ENCODE peak calls at places on chromosomes 6 and 20, in five cellular contexts. N is body of pancreas, E is ovary, I is spleen, X is upper lobe of left lung. R is an unnamed sample. For H3K27me3, the result is how much of the 10 kb centered on the place peaks cover.

GRCh38 chr6:113599444-113599843 is 257.7 kb upstream of the MARCKS start:
- DNase-seq in I (no peak), X (no peak), N (no peak), E (no peak), R (no peak)

GRCh38 chr6:35142578-35142977 is 1.4 kb upstream of the TCP11 start:
- DNase-seq in N (no peak), I (no peak), X (no peak), E (no peak), R (no peak)

GRCh38 chr20:44017905-44018683 is 103.4 kb downstream of the TOX2 start:
- DNase-seq in I (no peak), N (peak), X (peak), E (no peak), R (no peak)

GRCh38 chr6:96391776-96392175 is 129.8 kb upstream of the UFL1 start:
- DNase-seq in N (no peak), I (no peak), X (peak), E (peak), R (no peak)

GRCh38 chr6:41689171-41690008 is 46.0 kb downstream of the TFEB start:
- DNase-seq in I (peak), N (no peak), X (no peak), E (peak), R (no peak)

GRCh38 chr6:89495961-89496535 is 63.1 kb downstream of the ANKRD6 start:
- DNase-seq in I (no peak), E (no peak), X (no peak), N (no peak), R (no peak)

GRCh38 chr6:40344566-40345185 is 242.5 kb downstream of the LRFN2 start:
- DNase-seq in I (no peak), N (peak), E (no peak), X (peak), R (no peak)

GRCh38 chr6:15351631-15352030 is 105.8 kb downstream of the JARID2 start:
- DNase-seq in I (no peak), E (peak), X (peak), N (no peak), R (no peak)

GRCh38 chr6:10513544-10513943 is 7.6 kb upstream of the GCNT2 start:
- DNase-seq in N (peak), E (no peak), X (no peak), I (no peak), R (no peak)

GRCh38 chr6:53437557-53438202 is 88.9 kb upstream of the ELOVL5 start:
- DNase-seq in X (peak), N (no peak), E (no peak), I (no peak), R (peak)

GRCh38 chr6:146545608-146546007 is 2.0 kb downstream of the RAB32 start:
- DNase-seq in I (no peak), E (no peak), X (no peak), N (no peak), R (no peak)

GRCh38 chr6:66103354-66103753 is 396.3 kb upstream of the EYS start:
- DNase-seq in I (no peak), X (no peak), E (no peak), N (no peak), R (no peak)

GRCh38 chr6:105474234-105474633 is 71.4 kb upstream of the PREP start:
- DNase-seq in N (no peak), I (no peak), E (no peak), X (no peak), R (no peak)

GRCh38 chr20:53220482-53221307 is 248.5 kb downstream of the TSHZ2 start:
- DNase-seq in I (no peak), X (no peak), N (no peak), E (no peak), R (no peak)

GRCh38 chr6:100487638-100488037 is 22.9 kb upstream of the SIM1 start:
- DNase-seq in N (no peak), X (no peak), I (no peak), E (no peak), R (no peak)
- H3K27me3 ChIP-seq in N (under half), X (under half), I (under half), E (under half), R (under half)

DNA sequence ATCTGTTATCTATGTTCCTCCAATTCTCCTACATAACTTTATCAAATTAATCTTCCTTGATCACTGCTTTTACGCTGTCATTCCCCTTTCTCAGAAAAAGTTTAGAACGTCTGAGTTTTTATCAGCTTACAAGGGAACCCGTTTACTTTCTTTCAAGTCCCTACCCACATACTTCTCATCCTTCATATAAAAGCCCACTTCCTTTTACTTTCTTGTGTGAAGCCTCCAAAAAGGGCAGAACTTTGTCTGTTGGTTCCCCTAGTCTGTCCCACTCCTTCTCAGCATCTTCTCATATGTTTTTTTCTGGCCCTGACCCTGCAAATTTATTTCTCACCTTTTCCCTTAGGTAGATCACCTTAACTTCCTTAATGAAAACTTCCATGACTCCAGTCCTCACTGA is 106.1 kb downstream of the TFAP2B start:
- DNase-seq in N (no peak), E (no peak), I (no peak), X (no peak), R (no peak)
- H3K4me3 ChIP-seq in N (no peak), E (no peak), I (no peak), X (no peak), R (no peak)

DNA sequence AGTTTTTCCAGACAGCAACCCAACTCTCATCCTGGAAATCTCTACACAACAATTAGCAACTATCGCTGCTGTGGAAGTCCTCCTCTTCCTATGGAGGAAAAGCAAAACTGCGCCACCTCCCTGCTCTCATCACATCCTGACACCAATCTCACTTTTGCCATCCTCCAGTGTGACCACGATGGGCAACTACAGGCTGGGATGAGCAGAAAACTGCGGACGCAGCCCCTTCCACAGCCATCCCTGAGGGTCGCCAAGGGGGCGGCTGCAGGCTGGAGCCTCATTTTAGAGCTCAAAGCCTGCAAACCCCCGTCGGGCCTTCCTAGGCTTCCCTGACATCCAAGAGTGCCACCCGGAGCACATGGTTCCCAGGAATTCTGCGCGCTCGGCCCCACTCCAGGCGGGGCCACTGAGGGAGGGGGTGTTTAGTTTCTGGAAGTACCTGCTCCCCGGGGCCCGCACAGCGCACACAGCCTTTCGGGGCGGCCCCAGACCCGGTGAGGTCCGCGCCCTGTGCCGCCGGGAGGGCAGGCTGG is 1.2 kb downstream of the TCFL5 start:
- DNase-seq in I (peak), X (no peak), N (no peak), E (no peak), R (no peak)
- TF ChIP-seq CTCF in I (no peak), X (no peak), N (no peak), E (no peak), R (no peak)

GRCh38 chr20:21104921-21105320 is 1.2 kb downstream of the LINC00237 start:
- DNase-seq in I (no peak), E (no peak), X (no peak), N (no peak), R (no peak)

GRCh38 chr20:21104466-21104761 is 1.7 kb downstream of the LINC00237 start:
- DNase-seq in E (no peak), I (no peak), N (no peak), X (no peak), R (no peak)

GRCh38 chr20:21102252-21102609 is 3.9 kb downstream of the LINC00237 start:
- DNase-seq in X (no peak), E (no peak), N (no peak), I (no peak), R (no peak)

GRCh38 chr20:21102691-21103311 is 3.4 kb downstream of the LINC00237 start:
- DNase-seq in I (peak), N (peak), E (no peak), X (peak), R (peak)

GRCh38 chr20:21103582-21104465 is 2.3 kb downstream of the LINC00237 start:
- DNase-seq in E (no peak), X (no peak), I (no peak), N (no peak), R (no peak)
- H3K27me3 ChIP-seq in E (under half), X (half or more), I (under half), N (half or more), R (under half)

GRCh38 chr6:158910484-158911075 is 89.4 kb downstream of the RSPH3 start:
- DNase-seq in X (peak), E (no peak), I (no peak), N (no peak), R (peak)
- H3K4me3 ChIP-seq in X (no peak), E (no peak), I (no peak), N (no peak), R (peak)

GRCh38 chr20:1107176-1107575 is 11.2 kb upstream of the PSMF1 start:
- DNase-seq in I (no peak), X (no peak), E (no peak), N (no peak), R (no peak)

GRCh38 chr20:1105599-1106194 is 12.7 kb upstream of the PSMF1 start:
- DNase-seq in N (no peak), I (no peak), X (no peak), E (no peak), R (no peak)

GRCh38 chr20:1102016-1102415 is 16.4 kb upstream of the PSMF1 start:
- DNase-seq in I (no peak), E (no peak), X (no peak), N (no peak), R (no peak)

GRCh38 chr20:1103751-1104150 is 14.7 kb upstream of the PSMF1 start:
- DNase-seq in X (no peak), E (no peak), N (no peak), I (no peak), R (no peak)

GRCh38 chr20:1101533-1101932 is 16.9 kb upstream of the PSMF1 start:
- DNase-seq in N (no peak), E (no peak), I (no peak), X (no peak), R (no peak)
- TF ChIP-seq CTCF in N (no peak), E (no peak), I (no peak), X (no peak), R (no peak)

R was measured in GM06990.